ENCODE peak calls at places on chromosomes 13 and 19, in five cellular contexts. U is IMR-90, L is SK-N-SH, A is A549, J is GM12878. N is an unnamed sample.

GRCh38 chr19:6064016-6064702 is 46.1 kb downstream of the RFX2 start:
- DNase-seq in U (no peak), L (no peak), J (no peak), A (peak), N (no peak)

GRCh38 chr19:21934593-21934992 is 76.2 kb downstream of the ZNF208 start:
- DNase-seq in J (no peak), L (no peak), A (no peak), U (no peak), N (no peak)

GRCh38 chr13:34207334-34207733 is 389.4 kb downstream of the RFC3 start:
- DNase-seq in J (no peak), U (peak), A (peak), L (no peak), N (no peak)

GRCh38 chr13:110390572-110390971 is 83.5 kb downstream of the COL4A2 start:
- DNase-seq in U (peak), J (no peak), A (no peak), L (no peak), N (no peak)

GRCh38 chr19:13770013-13770635 is 4.1 kb upstream of the C19orf53 start:
- DNase-seq in A (no peak), L (no peak), J (no peak), U (no peak), N (no peak)

GRCh38 chr13:25886438-25887214 is 165.2 kb downstream of the SHISA2 start:
- DNase-seq in A (no peak), J (no peak), U (peak), L (no peak), N (no peak)

GRCh38 chr19:47790398-47790814 is 11.9 kb downstream of the SELENOW start:
- DNase-seq in U (peak), J (no peak), L (peak), A (peak), N (peak)

GRCh38 chr13:112065867-112066623 is 904 bp upstream of the SOX1 start:
- DNase-seq in J (no peak), A (no peak), L (no peak), U (no peak), N (no peak)

GRCh38 chr19:16380943-16381755 is 56.5 kb downstream of the KLF2 start:
- DNase-seq in L (no peak), J (no peak), U (no peak), A (no peak), N (no peak)

GRCh38 chr13:22839554-22840286 is 341.1 kb upstream of the SGCG start:
- DNase-seq in J (no peak), U (no peak), A (no peak), L (no peak), N (peak)

GRCh38 chr13:37457594-37457993 is 141.0 kb downstream of the POSTN start:
- DNase-seq in A (no peak), U (peak), J (no peak), L (no peak), N (no peak)

GRCh38 chr19:39645800-39646411 is 9.8 kb upstream of the LGALS16 start:
- DNase-seq in U (peak), A (no peak), L (no peak), J (no peak), N (peak)

GRCh38 chr13:80307401-80307987 is 33.4 kb downstream of the SPRY2 start:
- DNase-seq in A (no peak), J (no peak), U (no peak), L (no peak), N (no peak)

GRCh38 chr19:34943861-34944573 is 17.3 kb downstream of the ZNF30 start:
- DNase-seq in J (no peak), L (no peak), A (no peak), U (no peak), N (no peak)

GRCh38 chr13:29946093-29946492 is 95.7 kb upstream of the UBL3 start:
- DNase-seq in U (no peak), L (no peak), A (no peak), J (no peak), N (no peak)

GRCh38 chr13:110125157-110125556 is 181.8 kb downstream of the COL4A1 start:
- DNase-seq in A (no peak), J (no peak), L (no peak), U (no peak), N (no peak)

GRCh38 chr19:5002143-5002542 is 33.2 kb downstream of the KDM4B start:
- DNase-seq in U (peak), J (no peak), L (no peak), A (peak), N (no peak)

GRCh38 chr13:23579072-23579885 is 9.1 kb downstream of the TNFRSF19 start:
- DNase-seq in U (peak), J (no peak), L (peak), A (peak), N (peak)

GRCh38 chr19:38265213-38265861 is 964 bp downstream of the SPINT2 start:
- DNase-seq in A (peak), J (no peak), U (no peak), L (no peak), N (no peak)

GRCh38 chr13:44107357-44108121 is 227.8 kb downstream of the LACC1 start:
- DNase-seq in J (no peak), U (no peak), A (no peak), L (no peak), N (no peak)

DNA sequence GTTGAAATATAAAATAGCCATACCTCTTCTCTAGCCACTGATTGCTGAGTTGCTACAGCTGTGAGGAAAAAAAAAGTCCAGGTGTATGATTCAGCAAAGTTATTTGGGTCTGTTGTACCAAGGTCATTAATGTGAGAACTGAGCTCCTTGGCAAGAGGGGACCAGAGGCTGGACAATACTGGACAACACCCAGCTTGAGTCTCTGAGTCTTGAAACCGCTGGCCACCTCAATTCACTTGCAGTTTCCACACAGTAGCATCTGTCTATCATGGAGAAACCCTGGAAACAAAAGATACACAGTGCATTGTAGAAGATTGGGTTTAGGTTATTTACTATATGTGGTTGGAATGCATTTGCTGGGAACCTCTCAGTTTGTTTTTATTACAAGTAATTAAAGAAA is 60.4 kb downstream of the WDFY2 start:
- DNase-seq in L (no peak), U (peak), J (no peak), A (peak), N (no peak)
- TF ChIP-seq RCOR1 in L (no peak), U (no peak), J (no peak), A (no peak), N (no peak)

GRCh38 chr19:3683866-3684816 is 16.1 kb downstream of the PIP5K1C start:
- DNase-seq in U (peak), J (no peak), A (no peak), L (no peak), N (peak)
- TF ChIP-seq RFX5 in U (no peak), J (no peak), A (no peak), L (no peak), N (no peak)

GRCh38 chr19:40800339-40800996 is 1.5 kb downstream of the EGLN2 start:
- DNase-seq in J (no peak), U (no peak), A (no peak), L (no peak), N (no peak)

GRCh38 chr19:40798223-40798996 is 581 bp upstream of the EGLN2 start:
- DNase-seq in J (peak), L (peak), A (peak), U (peak), N (peak)

GRCh38 chr19:40798997-40799557 is at the start of gene EGLN2:
- DNase-seq in A (no peak), J (no peak), L (peak), U (no peak), N (peak)

GRCh38 chr19:40800997-40801377 is 2.0 kb downstream of the EGLN2 start:
- DNase-seq in A (no peak), U (no peak), L (no peak), J (no peak), N (no peak)

GRCh38 chr19:40799558-40800338 is 757 bp downstream of the EGLN2 start:
- DNase-seq in A (no peak), U (no peak), L (peak), J (no peak), N (peak)
- TF ChIP-seq RCOR1 in A (no peak), U (no peak), L (no peak), J (no peak), N (no peak)

DNA sequence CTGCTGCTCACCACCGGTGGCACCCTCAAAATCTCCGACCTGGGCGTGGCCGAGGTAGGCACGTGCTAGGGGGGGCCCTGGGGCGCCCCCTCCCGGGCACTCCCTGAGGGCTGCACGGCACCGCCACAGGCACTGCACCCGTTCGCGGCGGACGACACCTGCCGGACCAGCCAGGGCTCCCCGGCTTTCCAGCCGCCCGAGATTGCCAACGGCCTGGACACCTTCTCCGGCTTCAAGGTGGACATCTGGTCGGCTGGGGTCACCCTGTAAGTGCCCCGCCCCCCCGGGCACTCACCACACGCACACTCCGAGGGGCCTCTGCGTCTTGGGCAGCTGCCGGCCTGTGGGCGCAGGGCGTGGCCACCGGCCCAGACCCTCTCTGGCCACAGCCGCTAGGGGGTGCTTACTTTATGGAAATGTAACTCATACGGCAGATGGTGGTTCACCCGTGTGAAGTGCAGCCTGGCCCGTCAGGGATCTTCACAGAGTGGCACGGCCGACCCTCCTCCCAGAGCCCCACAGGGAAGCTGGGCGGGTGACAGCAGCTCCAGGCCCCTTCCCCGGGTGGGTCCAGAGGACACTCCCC is 15.0 kb downstream of the STK11 start:
- DNase-seq in J (no peak), U (no peak), A (peak), L (peak), N (no peak)
- TF ChIP-seq RFX5 in J (no peak), U (no peak), A (no peak), L (no peak), N (no peak)

GRCh38 chr19:1016647-1017114 is 4.2 kb downstream of the TMEM259 start:
- DNase-seq in U (peak), J (no peak), A (peak), L (no peak), N (no peak)
- TF ChIP-seq RCOR1 in U (no peak), J (no peak), A (no peak), L (no peak), N (no peak)

GRCh38 chr19:44644391-44645016 is 794 bp downstream of the PVR start:
- DNase-seq in U (peak), L (peak), A (peak), J (no peak), N (peak)
- TF ChIP-seq RFX5 in U (no peak), L (no peak), A (no peak), J (no peak), N (no peak)

GRCh38 chr19:50969413-50969760 is at the start of gene KLK6:
- DNase-seq in J (no peak), U (no peak), L (no peak), A (no peak), N (no peak)
- TF ChIP-seq RCOR1 in J (no peak), U (no peak), L (no peak), A (no peak), N (no peak)

DNA sequence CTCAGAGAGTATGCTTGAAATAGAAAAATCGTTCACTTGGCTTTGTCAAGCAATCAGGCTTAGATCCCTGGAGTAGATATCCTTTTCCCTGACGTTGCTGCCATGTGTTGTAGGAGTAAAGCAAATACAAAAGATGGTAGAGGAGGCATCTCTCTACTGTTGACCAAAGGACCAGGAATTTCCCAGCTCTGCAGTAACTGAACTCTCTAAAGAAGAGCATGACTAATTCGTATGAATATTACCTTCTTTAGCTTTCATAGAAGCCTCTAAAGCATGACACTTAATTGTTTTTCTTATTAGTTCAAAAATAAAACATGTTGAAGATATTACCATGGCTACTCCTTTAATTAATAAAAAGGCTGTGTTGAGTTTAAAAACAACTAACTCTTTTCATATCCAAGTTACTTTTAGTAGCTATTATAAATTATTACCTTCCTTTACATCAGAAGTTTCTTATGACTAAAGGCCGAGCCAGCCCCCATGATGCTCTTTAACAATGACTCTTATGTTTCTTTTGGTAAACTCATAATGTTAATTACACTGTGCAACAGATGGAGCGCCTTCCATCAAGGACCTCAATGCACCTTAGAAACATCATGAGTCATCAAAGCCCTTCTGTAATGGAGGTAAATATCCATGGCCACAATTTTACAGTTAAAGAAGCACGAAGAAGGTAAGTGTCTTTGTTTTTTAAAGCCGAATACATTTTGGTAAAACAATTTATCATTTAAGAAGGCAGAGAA is 352.4 kb downstream of the KLF5 start:
- DNase-seq in J (no peak), U (peak), A (peak), L (no peak), N (no peak)
- TF ChIP-seq RFX5 in J (no peak), U (no peak), A (no peak), L (no peak), N (no peak)

DNA sequence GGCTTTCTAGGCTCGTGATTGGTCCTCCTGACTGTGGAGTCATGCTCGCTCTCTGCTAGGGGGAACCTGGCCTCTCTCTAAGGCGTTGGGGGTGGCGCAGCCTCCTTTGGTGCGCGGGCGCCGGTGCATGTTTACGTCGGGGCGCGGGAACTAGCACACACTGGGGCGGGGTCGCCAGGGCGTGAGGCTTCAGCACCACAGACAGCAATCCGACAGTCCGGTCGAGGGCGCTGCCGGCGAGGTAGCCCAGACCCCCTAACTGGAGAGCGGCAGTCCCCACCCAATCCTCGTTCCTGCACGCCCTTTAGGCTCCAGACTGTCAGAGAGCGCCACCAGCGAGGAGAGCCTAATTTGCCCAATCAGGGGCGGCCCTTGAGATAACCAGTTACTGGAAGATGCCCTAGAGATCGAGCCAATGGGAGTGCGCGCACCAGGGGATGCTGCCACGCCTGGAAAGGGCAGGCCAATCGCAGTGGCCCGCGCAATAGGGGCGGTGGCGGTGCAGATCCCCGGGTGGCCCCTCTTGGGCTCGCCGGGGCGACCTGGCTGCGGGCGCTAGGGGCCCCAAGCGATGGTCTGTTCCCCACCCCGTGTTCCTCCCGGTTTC is 1.0 kb upstream of the ELAVL3 start:
- DNase-seq in L (peak), A (peak), J (peak), U (peak), N (peak)
- TF ChIP-seq RCOR1 in L (no peak), A (no peak), J (no peak), U (no peak), N (peak)

GRCh38 chr19:7885818-7886217 is 2.5 kb upstream of the LRRC8E start:
- DNase-seq in U (no peak), A (no peak), L (no peak), J (no peak), N (no peak)

GRCh38 chr19:7883796-7884570 is 4.3 kb upstream of the LRRC8E start:
- DNase-seq in J (no peak), A (no peak), L (no peak), U (peak), N (no peak)

GRCh38 chr19:7887408-7888144 is 734 bp upstream of the LRRC8E start:
- DNase-seq in L (no peak), A (no peak), J (no peak), U (no peak), N (no peak)

GRCh38 chr19:7888145-7888825 is at the start of gene LRRC8E:
- DNase-seq in A (peak), U (peak), L (peak), J (no peak), N (peak)

DNA sequence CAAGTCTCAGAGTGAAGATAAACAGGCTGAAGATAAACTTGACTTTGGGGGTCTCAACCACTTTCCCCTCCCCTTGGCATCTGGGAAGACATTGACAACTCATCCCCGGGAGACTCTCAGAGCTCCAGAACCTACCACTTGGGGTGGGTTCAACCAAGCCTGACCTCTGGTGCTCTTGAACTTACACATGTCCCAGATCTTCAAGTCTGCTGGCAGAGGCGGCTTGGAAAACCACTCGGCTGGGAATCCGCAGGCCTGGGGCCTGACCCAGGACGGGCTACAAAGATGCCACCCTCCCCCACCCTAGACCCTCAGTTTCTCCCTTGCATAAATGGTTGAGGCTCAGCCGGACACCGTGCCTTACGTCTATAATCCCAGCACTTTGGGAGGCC is 512 bp downstream of the LRRC8E start:
- DNase-seq in A (no peak), L (no peak), J (no peak), U (no peak), N (no peak)
- TF ChIP-seq RFX5 in A (no peak), L (no peak), J (no peak), U (no peak), N (no peak)

N was measured in K562.